ENCODE peak calls at places on chromosome 6, in six cellular contexts. N is mucosa of descending colon, S is upper lobe of right lung, K is right lobe of liver, E is spleen, V is heart left ventricle. X is an unnamed sample. For H3K36me3, the result is how much of the 10 kb centered on the place peaks cover.

GRCh38 chr6:47263268-47263667 is 46.4 kb downstream of the TNFRSF21 start:
- DNase-seq in N (no peak), S (no peak), K (no peak), E (no peak), V (no peak), X (no peak)

GRCh38 chr6:37396571-37397185 is 36.3 kb upstream of the CMTR1 start:
- DNase-seq in N (no peak), S (no peak), K (no peak), E (no peak), V (no peak), X (peak)

GRCh38 chr6:13334953-13335352 is 6.6 kb upstream of the TBC1D7 start:
- DNase-seq in N (no peak), S (no peak), K (no peak), E (no peak), V (no peak), X (no peak)

GRCh38 chr6:150940951-150941350 is 75.4 kb downstream of the MTHFD1L start:
- DNase-seq in N (no peak), S (no peak), K (no peak), E (peak), V (no peak), X (peak)

GRCh38 chr6:142293121-142293520 is 8.7 kb upstream of the ADGRG6 start:
- DNase-seq in N (no peak), S (no peak), K (no peak), E (no peak), V (no peak), X (no peak)

GRCh38 chr6:159959976-159960384 is 8.9 kb upstream of the IGF2R start:
- DNase-seq in N (no peak), S (no peak), K (no peak), E (no peak), V (peak), X (no peak)

GRCh38 chr6:15359335-15359862 is 113.5 kb downstream of the JARID2 start:
- DNase-seq in N (no peak), S (no peak), K (no peak), E (no peak), V (peak), X (no peak)

GRCh38 chr6:4610256-4610655 is 165.9 kb upstream of the CDYL start:
- DNase-seq in N (no peak), S (no peak), K (no peak), E (no peak), V (peak), X (peak)

GRCh38 chr6:168746643-168747042 is 305.7 kb downstream of the SMOC2 start:
- DNase-seq in N (no peak), S (no peak), K (no peak), E (no peak), V (no peak), X (no peak)

GRCh38 chr6:62345962-62346689 is 60.1 kb upstream of the KHDRBS2 start:
- DNase-seq in N (no peak), S (no peak), K (no peak), E (peak), V (no peak), X (no peak)

GRCh38 chr6:9332241-9332640 is 896.9 kb upstream of the SLC35B3 start:
- DNase-seq in N (no peak), S (no peak), K (no peak), E (no peak), V (no peak), X (no peak)

GRCh38 chr6:32885698-32886286 is 31.8 kb downstream of the PSMB9 start:
- DNase-seq in N (no peak), S (no peak), K (no peak), E (no peak), V (no peak), X (peak)

GRCh38 chr6:101883398-101883975 is 490.0 kb downstream of the GRIK2 start:
- DNase-seq in N (no peak), S (no peak), K (no peak), E (no peak), V (no peak), X (no peak)

GRCh38 chr6:129370268-129370916 is 339.6 kb downstream of the ARHGAP18 start:
- DNase-seq in N (no peak), S (no peak), K (no peak), E (no peak), V (peak), X (no peak)

GRCh38 chr6:44542401-44543116 is 155.1 kb downstream of the CDC5L start:
- DNase-seq in N (no peak), S (no peak), K (no peak), E (no peak), V (no peak), X (no peak)

GRCh38 chr6:30260036-30260504 is 46.9 kb upstream of the TRIM26 start:
- DNase-seq in N (peak), S (peak), K (no peak), E (peak), V (peak), X (no peak)

GRCh38 chr6:149985506-149985937 is 21.8 kb downstream of the ULBP1 start:
- DNase-seq in N (no peak), S (no peak), K (no peak), E (no peak), V (no peak), X (no peak)

GRCh38 chr6:11675610-11676009 is 103.0 kb downstream of the ADTRP start:
- DNase-seq in N (no peak), S (no peak), K (no peak), E (no peak), V (no peak), X (no peak)

GRCh38 chr6:88867841-88868558 is 95.4 kb downstream of the RNGTT start:
- DNase-seq in N (no peak), S (no peak), K (no peak), E (no peak), V (no peak), X (no peak)

GRCh38 chr6:168165891-168166290 is 86.9 kb upstream of the FRMD1 start:
- DNase-seq in N (no peak), S (no peak), K (no peak), E (no peak), V (no peak), X (no peak)

GRCh38 chr6:13432526-13433218 is 54.7 kb downstream of the GFOD1 start:
- DNase-seq in N (no peak), S (no peak), K (no peak), E (no peak), V (no peak), X (no peak)

GRCh38 chr6:20182926-20183521 is 29.2 kb downstream of the MBOAT1 start:
- DNase-seq in N (peak), S (peak), K (no peak), E (no peak), V (no peak), X (no peak)

GRCh38 chr6:37531026-37531425 is 31.3 kb upstream of the CCDC167 start:
- DNase-seq in N (no peak), S (no peak), K (no peak), E (no peak), V (no peak), X (no peak)

GRCh38 chr6:20769651-20770050 is 235.4 kb downstream of the CDKAL1 start:
- DNase-seq in N (no peak), S (no peak), K (no peak), E (no peak), V (no peak), X (no peak)

GRCh38 chr6:53910834-53911233 is 116.0 kb downstream of the LRRC1 start:
- DNase-seq in N (no peak), S (no peak), K (no peak), E (no peak), V (no peak), X (no peak)

GRCh38 chr6:24387818-24388217 is 14.9 kb upstream of the MRS2 start:
- DNase-seq in N (no peak), S (no peak), K (no peak), E (no peak), V (no peak), X (no peak)

GRCh38 chr6:157456524-157456829 is 75.5 kb downstream of the ZDHHC14 start:
- DNase-seq in N (no peak), S (no peak), K (no peak), E (no peak), V (no peak), X (no peak)

GRCh38 chr6:27303613-27304272 is 8.3 kb downstream of the POM121L2 start:
- DNase-seq in N (no peak), S (no peak), K (no peak), E (no peak), V (no peak), X (no peak)

GRCh38 chr6:33418690-33419291 is 884 bp upstream of the CUTA start:
- DNase-seq in N (no peak), S (no peak), K (no peak), E (peak), V (no peak), X (no peak)

GRCh38 chr6:70396796-70397729 is 16.2 kb upstream of the FAM135A start:
- DNase-seq in N (no peak), S (no peak), K (no peak), E (no peak), V (no peak), X (no peak)

GRCh38 chr6:132270745-132271414 is 130.4 kb downstream of the MOXD1 start:
- DNase-seq in N (no peak), S (no peak), K (no peak), E (no peak), V (no peak), X (no peak)

GRCh38 chr6:122609881-122610689 is at the start of gene PKIB:
- DNase-seq in N (peak), S (peak), K (peak), E (peak), V (peak), X (no peak)

GRCh38 chr6:1422290-1422689 is 32.9 kb downstream of the FOXF2 start:
- DNase-seq in N (no peak), S (no peak), K (no peak), E (no peak), V (no peak), X (no peak)

GRCh38 chr6:159899994-159900745 is 9.4 kb downstream of the MAS1 start:
- DNase-seq in N (no peak), S (no peak), K (no peak), E (no peak), V (no peak), X (peak)

GRCh38 chr6:73073238-73073637 is 152.1 kb downstream of the KHDC1L start:
- DNase-seq in N (no peak), S (no peak), K (no peak), E (no peak), V (no peak), X (no peak)

DNA sequence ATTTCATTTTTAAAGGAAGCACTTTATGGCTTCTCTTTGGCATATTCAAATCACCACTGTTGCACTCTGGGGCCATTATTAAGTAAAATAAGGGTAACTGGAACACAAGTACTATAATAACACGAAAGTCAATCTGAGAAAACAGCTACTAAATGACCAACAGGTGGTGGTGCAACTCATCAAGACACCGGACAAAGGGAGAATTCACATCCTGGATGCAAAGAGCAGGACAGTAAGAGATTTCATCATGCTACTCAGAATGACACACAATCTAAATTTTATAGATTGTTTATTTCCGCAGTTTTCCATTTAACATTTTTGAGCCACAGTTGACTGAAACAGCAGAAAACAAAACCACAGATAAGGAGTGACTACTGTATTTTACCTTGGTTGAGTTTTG is 27.6 kb upstream of the LY86 start:
- DNase-seq in N (no peak), S (no peak), K (no peak), E (no peak), V (no peak), X (no peak)
- TF ChIP-seq CTCF in N (no peak), S (no peak), K (no peak), E (no peak), V (peak), X (no peak)

GRCh38 chr6:85451586-85452306 is 1.9 kb downstream of the NT5E start:
- DNase-seq in N (no peak), S (no peak), K (no peak), E (no peak), V (no peak), X (no peak)
- H3K4me3 ChIP-seq in N (no peak), S (peak), K (peak), E (peak), V (peak), X (peak)

GRCh38 chr6:170371091-170371490 is 64.5 kb downstream of the FAM120B start:
- DNase-seq in N (no peak), S (no peak), K (no peak), E (no peak), V (no peak), X (no peak)
- H3K36me3 ChIP-seq in N (under half), S (under half), K (under half), E (under half), V (under half), X (under half)

GRCh38 chr6:127538750-127539264 is 19.7 kb upstream of the MTCL3 start:
- DNase-seq in N (no peak), S (no peak), K (no peak), E (no peak), V (no peak), X (no peak)

GRCh38 chr6:127539292-127539691 is 20.2 kb upstream of the MTCL3 start:
- DNase-seq in N (no peak), S (no peak), K (no peak), E (no peak), V (no peak), X (no peak)
- TF ChIP-seq CTCF in N (no peak), S (peak), K (peak), E (no peak), V (peak), X (no peak)

GRCh38 chr6:64227868-64228267 is 592.3 kb downstream of the PHF3 start:
- DNase-seq in N (no peak), S (no peak), K (no peak), E (no peak), V (no peak), X (no peak)

GRCh38 chr6:64224819-64225218 is 589.2 kb downstream of the PHF3 start:
- DNase-seq in N (no peak), S (no peak), K (no peak), E (no peak), V (peak), X (no peak)

GRCh38 chr6:64230530-64230929 is 594.9 kb downstream of the PHF3 start:
- DNase-seq in N (no peak), S (no peak), K (no peak), E (no peak), V (no peak), X (no peak)
- H3K4me3 ChIP-seq in N (no peak), S (no peak), K (no peak), E (no peak), V (no peak), X (no peak)

GRCh38 chr6:111418971-111419693 is 63.9 kb downstream of the REV3L start:
- DNase-seq in N (no peak), S (no peak), K (no peak), E (no peak), V (no peak), X (no peak)
- H3K36me3 ChIP-seq in N (under half), S (under half), K (under half), E (under half), V (under half), X (under half)

DNA sequence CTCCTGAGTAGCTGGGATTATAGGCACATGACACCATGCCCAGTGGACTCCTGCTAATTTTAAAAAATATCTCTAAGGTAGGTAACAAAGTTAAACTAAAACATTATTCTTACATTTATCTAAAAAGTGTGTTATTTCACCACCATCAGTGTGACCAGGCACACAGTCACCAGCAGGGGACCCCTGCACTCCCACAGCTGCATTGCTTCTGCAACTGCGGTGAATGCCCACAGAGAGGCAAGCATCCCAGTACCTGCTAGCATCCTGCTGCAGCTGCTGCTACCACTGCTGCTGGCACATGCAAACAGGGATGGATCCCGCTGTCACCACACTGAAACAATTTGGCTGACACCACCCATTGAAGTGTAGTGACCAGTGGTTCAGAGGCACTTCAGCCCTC is 21.9 kb upstream of the EPB41L2 start:
- DNase-seq in N (no peak), S (no peak), K (no peak), E (no peak), V (no peak), X (no peak)
- TF ChIP-seq CTCF in N (no peak), S (peak), K (no peak), E (no peak), V (no peak), X (no peak)

GRCh38 chr6:143752459-143752858 is 74.7 kb downstream of the PHACTR2 start:
- DNase-seq in N (no peak), S (no peak), K (no peak), E (no peak), V (no peak), X (no peak)

GRCh38 chr6:143755301-143755744 is 77.6 kb downstream of the PHACTR2 start:
- DNase-seq in N (no peak), S (no peak), K (no peak), E (no peak), V (no peak), X (no peak)

GRCh38 chr6:143757346-143757832 is 79.6 kb downstream of the PHACTR2 start:
- DNase-seq in N (no peak), S (no peak), K (no peak), E (no peak), V (no peak), X (no peak)

GRCh38 chr6:143753678-143754077 is 75.9 kb downstream of the PHACTR2 start:
- DNase-seq in N (no peak), S (no peak), K (no peak), E (no peak), V (no peak), X (no peak)

GRCh38 chr6:143754204-143754603 is 76.4 kb downstream of the PHACTR2 start:
- DNase-seq in N (no peak), S (no peak), K (no peak), E (no peak), V (no peak), X (no peak)
- H3K4me3 ChIP-seq in N (no peak), S (no peak), K (no peak), E (no peak), V (no peak), X (no peak)

X was measured in BJ.